ENCODE peak calls at places on chromosomes 1 and 21, in six cellular contexts. One of them, this sample, is unnamed.
A peak's percentile ranks its signal among the peaks of the same experiment; 100 is the strongest.

GRCh38 chr1:192802406-192802805 is 6.4 kb upstream of the RGS2 start:
- DNase-seq in vagina: no peak
- DNase-seq in naive thymus-derived CD4-positive, alpha-beta T cell: no peak
- DNase-seq in CD4-positive, alpha-beta memory T cell: no peak
- DNase-seq in body of pancreas: no peak
- DNase-seq in neural progenitor cell: no peak
- DNase-seq in this sample: no peak

GRCh38 chr1:93847811-93848288 is 31.2 kb downstream of the DNTTIP2 start:
- DNase-seq in vagina: no peak
- DNase-seq in naive thymus-derived CD4-positive, alpha-beta T cell: peak; percentile 66
- DNase-seq in CD4-positive, alpha-beta memory T cell: peak; percentile 75
- DNase-seq in body of pancreas: peak; percentile 69
- DNase-seq in neural progenitor cell: peak; percentile 86
- DNase-seq in this sample: peak; percentile 64

GRCh38 chr1:116122955-116123757 is 12.0 kb downstream of the MAB21L3 start:
- DNase-seq in vagina: no peak
- DNase-seq in naive thymus-derived CD4-positive, alpha-beta T cell: no peak
- DNase-seq in CD4-positive, alpha-beta memory T cell: no peak
- DNase-seq in body of pancreas: peak; percentile 30
- DNase-seq in neural progenitor cell: no peak
- DNase-seq in this sample: no peak

GRCh38 chr1:15616704-15617172 is 520 bp upstream of the DDI2 start:
- DNase-seq in vagina: no peak
- DNase-seq in naive thymus-derived CD4-positive, alpha-beta T cell: no peak
- DNase-seq in CD4-positive, alpha-beta memory T cell: no peak
- DNase-seq in body of pancreas: no peak
- DNase-seq in neural progenitor cell: peak; percentile 42
- DNase-seq in this sample: no peak

GRCh38 chr21:43361127-43361492 is 65.8 kb downstream of the SIK1 start:
- DNase-seq in vagina: no peak
- DNase-seq in naive thymus-derived CD4-positive, alpha-beta T cell: peak; percentile 39
- DNase-seq in CD4-positive, alpha-beta memory T cell: no peak
- DNase-seq in body of pancreas: no peak
- DNase-seq in neural progenitor cell: no peak
- DNase-seq in this sample: no peak

GRCh38 chr1:40840526-40841323 is 21.4 kb downstream of the CITED4 start:
- DNase-seq in vagina: no peak
- DNase-seq in naive thymus-derived CD4-positive, alpha-beta T cell: peak; percentile 45
- DNase-seq in CD4-positive, alpha-beta memory T cell: peak; percentile 19
- DNase-seq in body of pancreas: no peak
- DNase-seq in neural progenitor cell: no peak
- DNase-seq in this sample: no peak

GRCh38 chr21:16420086-16420724 is 690.4 kb downstream of the USP25 start:
- DNase-seq in vagina: no peak
- DNase-seq in naive thymus-derived CD4-positive, alpha-beta T cell: no peak
- DNase-seq in CD4-positive, alpha-beta memory T cell: no peak
- DNase-seq in body of pancreas: peak; percentile 48
- DNase-seq in neural progenitor cell: no peak
- DNase-seq in this sample: no peak

GRCh38 chr1:68175621-68176398 is 56.5 kb downstream of the WLS start:
- DNase-seq in vagina: no peak
- DNase-seq in naive thymus-derived CD4-positive, alpha-beta T cell: no peak
- DNase-seq in CD4-positive, alpha-beta memory T cell: no peak
- DNase-seq in body of pancreas: peak; percentile 70
- DNase-seq in neural progenitor cell: no peak
- DNase-seq in this sample: no peak

GRCh38 chr1:158089476-158089875 is 91.2 kb upstream of the CD1D start:
- DNase-seq in vagina: no peak
- DNase-seq in naive thymus-derived CD4-positive, alpha-beta T cell: no peak
- DNase-seq in CD4-positive, alpha-beta memory T cell: no peak
- DNase-seq in body of pancreas: no peak
- DNase-seq in neural progenitor cell: no peak
- DNase-seq in this sample: no peak

GRCh38 chr21:41399401-41399800 is 26.6 kb upstream of the MX1 start:
- DNase-seq in vagina: no peak
- DNase-seq in naive thymus-derived CD4-positive, alpha-beta T cell: no peak
- DNase-seq in CD4-positive, alpha-beta memory T cell: no peak
- DNase-seq in body of pancreas: no peak
- DNase-seq in neural progenitor cell: no peak
- DNase-seq in this sample: no peak

GRCh38 chr1:109478806-109479205 is 4.9 kb upstream of the ATXN7L2 start:
- DNase-seq in vagina: no peak
- DNase-seq in naive thymus-derived CD4-positive, alpha-beta T cell: peak; percentile 40
- DNase-seq in CD4-positive, alpha-beta memory T cell: peak; percentile 41
- DNase-seq in body of pancreas: peak; percentile 54
- DNase-seq in neural progenitor cell: peak; percentile 43
- DNase-seq in this sample: no peak

GRCh38 chr1:180953791-180954721 is 41.4 kb downstream of the KIAA1614 start:
- DNase-seq in vagina: no peak
- DNase-seq in naive thymus-derived CD4-positive, alpha-beta T cell: peak; percentile 54
- DNase-seq in CD4-positive, alpha-beta memory T cell: peak; percentile 70
- DNase-seq in body of pancreas: peak; percentile 80
- DNase-seq in neural progenitor cell: no peak
- DNase-seq in this sample: peak; percentile 50

GRCh38 chr1:241734533-241734932 is 82.5 kb downstream of the WDR64 start:
- DNase-seq in vagina: no peak
- DNase-seq in naive thymus-derived CD4-positive, alpha-beta T cell: no peak
- DNase-seq in CD4-positive, alpha-beta memory T cell: no peak
- DNase-seq in body of pancreas: no peak
- DNase-seq in neural progenitor cell: no peak
- DNase-seq in this sample: no peak

GRCh38 chr21:21195417-21195816 is 197.2 kb downstream of the NCAM2 start:
- DNase-seq in vagina: no peak
- DNase-seq in naive thymus-derived CD4-positive, alpha-beta T cell: no peak
- DNase-seq in CD4-positive, alpha-beta memory T cell: no peak
- DNase-seq in body of pancreas: no peak
- DNase-seq in neural progenitor cell: no peak
- DNase-seq in this sample: no peak

GRCh38 chr21:37792046-37792445 is 124.2 kb downstream of the KCNJ6 start:
- DNase-seq in vagina: no peak
- DNase-seq in naive thymus-derived CD4-positive, alpha-beta T cell: no peak
- DNase-seq in CD4-positive, alpha-beta memory T cell: no peak
- DNase-seq in body of pancreas: no peak
- DNase-seq in neural progenitor cell: no peak
- DNase-seq in this sample: no peak

GRCh38 chr21:33105088-33105487 is 35.1 kb downstream of the OLIG1 start:
- DNase-seq in vagina: no peak
- DNase-seq in naive thymus-derived CD4-positive, alpha-beta T cell: no peak
- DNase-seq in CD4-positive, alpha-beta memory T cell: no peak
- DNase-seq in body of pancreas: no peak
- DNase-seq in neural progenitor cell: no peak
- DNase-seq in this sample: no peak

GRCh38 chr21:33101300-33102005 is 31.5 kb downstream of the OLIG1 start:
- DNase-seq in vagina: no peak
- DNase-seq in naive thymus-derived CD4-positive, alpha-beta T cell: no peak
- DNase-seq in CD4-positive, alpha-beta memory T cell: no peak
- DNase-seq in body of pancreas: peak; percentile 8
- DNase-seq in neural progenitor cell: peak; percentile 49
- DNase-seq in this sample: no peak

GRCh38 chr21:33096426-33096825 is 26.5 kb downstream of the OLIG1 start:
- DNase-seq in vagina: no peak
- DNase-seq in naive thymus-derived CD4-positive, alpha-beta T cell: no peak
- DNase-seq in CD4-positive, alpha-beta memory T cell: no peak
- DNase-seq in body of pancreas: no peak
- DNase-seq in neural progenitor cell: no peak
- DNase-seq in this sample: no peak

DNA sequence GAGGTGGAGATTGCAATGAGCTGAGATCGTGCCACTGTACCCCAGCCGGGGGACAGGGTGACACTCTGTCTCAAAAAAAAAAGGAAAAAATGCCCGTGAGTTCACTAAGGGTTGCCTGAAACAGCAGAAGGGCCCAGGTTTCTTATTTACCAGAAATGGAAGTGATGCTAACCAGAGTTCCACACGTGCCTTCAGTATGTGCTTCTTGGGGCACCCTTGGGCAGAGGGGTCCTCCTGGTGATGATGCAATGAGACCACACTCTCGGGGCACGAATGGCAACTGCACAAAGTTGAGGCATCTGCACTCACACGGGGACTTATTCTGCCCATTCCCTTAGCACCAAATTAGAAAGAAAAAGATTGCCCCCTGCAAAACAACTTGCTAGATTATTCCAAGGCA is 29.2 kb downstream of the OLIG1 start:
- DNase-seq in vagina: no peak
- DNase-seq in naive thymus-derived CD4-positive, alpha-beta T cell: no peak
- DNase-seq in CD4-positive, alpha-beta memory T cell: no peak
- DNase-seq in body of pancreas: no peak
- DNase-seq in neural progenitor cell: no peak
- DNase-seq in this sample: no peak
- H3K27ac ChIP-seq in vagina: no peak overlapping the region
- H3K27ac ChIP-seq in naive thymus-derived CD4-positive, alpha-beta T cell: no peak overlapping the region
- H3K27ac ChIP-seq in CD4-positive, alpha-beta memory T cell: no peak overlapping the region
- H3K27ac ChIP-seq in body of pancreas: no peak overlapping the region
- H3K27ac ChIP-seq in neural progenitor cell: no peak overlapping the region
- H3K27ac ChIP-seq in this sample: no peak overlapping the region

GRCh38 chr21:46356494-46357334 is 32.8 kb downstream of the PCNT start:
- DNase-seq in vagina: no peak
- DNase-seq in naive thymus-derived CD4-positive, alpha-beta T cell: no peak
- DNase-seq in CD4-positive, alpha-beta memory T cell: no peak
- DNase-seq in body of pancreas: no peak
- DNase-seq in neural progenitor cell: no peak
- DNase-seq in this sample: no peak

GRCh38 chr21:46354518-46354917 is 30.6 kb downstream of the PCNT start:
- DNase-seq in vagina: no peak
- DNase-seq in naive thymus-derived CD4-positive, alpha-beta T cell: no peak
- DNase-seq in CD4-positive, alpha-beta memory T cell: no peak
- DNase-seq in body of pancreas: no peak
- DNase-seq in neural progenitor cell: no peak
- DNase-seq in this sample: no peak

GRCh38 chr21:46354046-46354445 is 30.1 kb downstream of the PCNT start:
- DNase-seq in vagina: no peak
- DNase-seq in naive thymus-derived CD4-positive, alpha-beta T cell: no peak
- DNase-seq in CD4-positive, alpha-beta memory T cell: no peak
- DNase-seq in body of pancreas: no peak
- DNase-seq in neural progenitor cell: no peak
- DNase-seq in this sample: no peak

GRCh38 chr21:46356005-46356338 is 32.0 kb downstream of the PCNT start:
- DNase-seq in vagina: no peak
- DNase-seq in naive thymus-derived CD4-positive, alpha-beta T cell: no peak
- DNase-seq in CD4-positive, alpha-beta memory T cell: no peak
- DNase-seq in body of pancreas: no peak
- DNase-seq in neural progenitor cell: no peak
- DNase-seq in this sample: no peak

DNA sequence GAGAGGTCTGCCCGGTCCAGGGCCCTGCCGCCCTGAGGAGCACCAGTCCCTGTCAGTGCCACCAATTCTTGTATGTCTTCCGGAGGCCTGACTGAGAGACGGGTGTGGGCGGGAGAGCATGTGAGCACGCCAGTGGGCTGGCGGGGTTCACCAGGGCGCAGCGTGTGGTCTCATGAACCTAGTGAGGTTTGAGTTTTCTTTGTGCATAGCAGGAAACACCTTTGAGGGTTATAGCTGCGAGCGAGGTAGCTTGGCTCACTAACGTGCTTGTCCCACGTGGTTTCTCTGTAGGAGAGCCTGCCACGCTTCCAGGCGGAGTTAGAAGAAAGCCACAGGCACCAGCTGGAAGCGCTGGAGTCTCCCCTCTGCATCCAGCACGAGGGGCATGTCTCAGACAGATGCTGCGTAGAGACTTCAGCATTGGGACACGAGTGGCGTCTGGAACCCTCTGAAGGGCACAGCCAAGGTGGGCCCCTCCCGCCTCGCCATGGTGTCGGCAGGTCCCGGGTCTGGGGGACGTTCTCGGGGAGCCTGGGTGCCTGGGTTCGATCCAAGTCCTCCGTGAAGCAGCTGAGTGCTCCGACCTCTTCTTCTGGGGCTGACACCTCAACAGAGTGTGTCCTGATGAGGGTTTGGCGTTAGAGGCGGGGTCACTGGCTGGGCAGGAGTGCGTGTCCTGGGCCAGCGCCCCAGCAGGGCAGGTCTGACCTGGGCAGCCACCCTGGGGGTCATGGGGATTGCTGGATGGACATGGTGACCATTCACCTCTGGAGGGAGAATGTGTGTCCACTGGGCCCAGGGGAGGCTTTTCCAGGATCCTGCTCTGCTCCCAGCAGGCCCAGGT is 31.4 kb downstream of the PCNT start:
- DNase-seq in vagina: no peak
- DNase-seq in naive thymus-derived CD4-positive, alpha-beta T cell: no peak
- DNase-seq in CD4-positive, alpha-beta memory T cell: no peak
- DNase-seq in body of pancreas: no peak
- DNase-seq in neural progenitor cell: no peak
- DNase-seq in this sample: no peak
- H3K9me3 ChIP-seq in vagina: no peaks in the 10 kb centered on the region
- H3K9me3 ChIP-seq in naive thymus-derived CD4-positive, alpha-beta T cell: no peaks in the 10 kb centered on the region
- H3K9me3 ChIP-seq in CD4-positive, alpha-beta memory T cell: no peaks in the 10 kb centered on the region
- H3K9me3 ChIP-seq in body of pancreas: no peaks in the 10 kb centered on the region
- H3K9me3 ChIP-seq in neural progenitor cell: no peaks in the 10 kb centered on the region
- H3K9me3 ChIP-seq in this sample: no peaks in the 10 kb centered on the region

DNA sequence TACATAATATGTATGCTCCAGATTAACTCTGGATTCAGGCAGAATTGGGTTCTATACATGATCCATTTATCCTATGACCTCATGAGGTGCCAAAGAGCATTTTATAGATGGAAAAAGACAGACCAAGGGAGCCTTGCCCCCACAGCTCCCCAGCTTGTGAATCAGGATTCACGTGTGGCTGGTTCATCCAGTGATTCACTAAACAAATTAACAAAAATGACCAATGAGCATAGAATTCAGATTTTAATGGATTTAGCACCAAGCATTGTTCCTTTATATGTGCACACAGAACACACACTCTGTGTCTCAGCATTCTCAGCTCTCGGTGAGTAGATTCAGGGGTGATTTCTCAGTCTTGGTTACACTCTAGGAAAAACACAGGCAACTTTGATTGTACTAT is 51.7 kb upstream of the BARHL2 start:
- DNase-seq in vagina: no peak
- DNase-seq in naive thymus-derived CD4-positive, alpha-beta T cell: no peak
- DNase-seq in CD4-positive, alpha-beta memory T cell: no peak
- DNase-seq in body of pancreas: no peak
- DNase-seq in neural progenitor cell: no peak
- DNase-seq in this sample: no peak
- H3K27ac ChIP-seq in vagina: no peak overlapping the region
- H3K27ac ChIP-seq in naive thymus-derived CD4-positive, alpha-beta T cell: no peak overlapping the region
- H3K27ac ChIP-seq in CD4-positive, alpha-beta memory T cell: no peak overlapping the region
- H3K27ac ChIP-seq in body of pancreas: no peak overlapping the region
- H3K27ac ChIP-seq in neural progenitor cell: no peak overlapping the region
- H3K27ac ChIP-seq in this sample: no peak overlapping the region

DNA sequence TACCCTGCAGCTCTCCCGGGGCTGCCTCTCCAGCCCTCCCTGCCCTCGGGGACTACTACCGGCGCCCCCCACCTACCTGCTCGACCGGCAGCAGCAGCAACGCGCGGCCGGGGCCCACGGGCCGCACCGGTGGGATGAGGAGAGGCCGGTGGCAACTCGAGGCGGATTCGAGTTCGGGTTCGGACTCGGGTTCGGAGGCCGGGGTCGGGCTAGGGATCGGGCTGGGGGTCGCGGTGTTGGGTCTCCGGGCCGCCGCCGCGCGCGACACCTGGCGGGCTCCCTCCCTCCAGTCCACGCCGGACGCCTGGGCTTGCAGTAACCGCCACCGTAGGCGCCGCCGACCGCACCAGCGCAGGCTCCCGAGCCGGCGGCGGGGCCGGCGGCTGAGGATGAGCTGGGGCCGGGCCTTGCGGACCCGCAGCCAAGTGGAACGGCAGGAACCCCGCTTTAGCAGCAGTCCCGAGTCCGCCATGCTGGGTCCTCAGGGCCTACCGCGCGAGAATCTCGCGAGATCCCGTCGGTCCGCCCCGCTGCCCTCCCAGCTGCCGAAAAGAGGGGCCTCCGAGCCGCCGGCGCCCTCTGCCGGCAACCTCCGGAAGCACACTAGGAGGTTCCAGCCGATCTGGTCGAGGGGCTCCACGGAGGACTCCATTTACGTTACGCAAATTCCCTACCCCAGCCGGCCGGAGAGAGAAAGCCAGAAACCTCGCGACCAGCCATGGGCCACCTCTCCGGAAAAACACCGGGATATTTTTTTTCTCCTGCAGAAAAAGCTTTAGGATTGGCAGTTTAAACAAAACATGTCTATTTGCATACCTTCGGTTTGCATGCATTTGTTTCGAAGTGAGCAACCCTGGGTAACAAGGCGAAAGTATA is at the start of gene NOL9:
- DNase-seq in vagina: no peak
- DNase-seq in naive thymus-derived CD4-positive, alpha-beta T cell: peak; percentile 93
- DNase-seq in CD4-positive, alpha-beta memory T cell: peak; percentile 95
- DNase-seq in body of pancreas: peak; percentile 93
- DNase-seq in neural progenitor cell: peak; percentile 97
- DNase-seq in this sample: peak; percentile 91
- H3K9me3 ChIP-seq in vagina: no peaks in the 10 kb centered on the region
- H3K9me3 ChIP-seq in naive thymus-derived CD4-positive, alpha-beta T cell: no peaks in the 10 kb centered on the region
- H3K9me3 ChIP-seq in CD4-positive, alpha-beta memory T cell: no peaks in the 10 kb centered on the region
- H3K9me3 ChIP-seq in body of pancreas: no peaks in the 10 kb centered on the region
- H3K9me3 ChIP-seq in neural progenitor cell: no peaks in the 10 kb centered on the region
- H3K9me3 ChIP-seq in this sample: no peaks in the 10 kb centered on the region

This sample was measured in effector memory CD4-positive, alpha-beta T cell.